ENCODE peak calls at places on chromosomes 11 and 22, in six cellular contexts. One of them, this sample, is unnamed.

GRCh38 chr22:20490183-20490940 is 5.2 kb downstream of the KLHL22 start:
- DNase-seq in omental fat pad: no peak
- DNase-seq in mucosa of descending colon: no peak
- DNase-seq in HFF-Myc: no peak
- DNase-seq in HCT116: no peak
- DNase-seq in CD14-positive monocyte: no peak
- DNase-seq in this sample: no peak

GRCh38 chr11:93279911-93280347 is 50.6 kb upstream of the DEUP1 start:
- DNase-seq in CD14-positive monocyte: no peak
- DNase-seq in HCT116: no peak
- DNase-seq in omental fat pad: no peak
- DNase-seq in HFF-Myc: no peak
- DNase-seq in mucosa of descending colon: no peak
- DNase-seq in this sample: no peak

GRCh38 chr11:84408946-84409411 is 1122.8 kb upstream of the CCDC90B start:
- DNase-seq in CD14-positive monocyte: no peak
- DNase-seq in omental fat pad: no peak
- DNase-seq in HFF-Myc: no peak
- DNase-seq in HCT116: no peak
- DNase-seq in mucosa of descending colon: no peak
- DNase-seq in this sample: no peak

GRCh38 chr22:28915969-28916368 is 32.6 kb downstream of the ZNRF3 start:
- DNase-seq in HCT116: no peak
- DNase-seq in mucosa of descending colon: no peak
- DNase-seq in HFF-Myc: no peak
- DNase-seq in CD14-positive monocyte: no peak
- DNase-seq in omental fat pad: no peak
- DNase-seq in this sample: no peak

GRCh38 chr22:25829808-25830777 is 88.1 kb downstream of the MYO18B start:
- DNase-seq in omental fat pad: no peak
- DNase-seq in HFF-Myc: no peak
- DNase-seq in HCT116: no peak
- DNase-seq in mucosa of descending colon: no peak
- DNase-seq in CD14-positive monocyte: no peak
- DNase-seq in this sample: no peak

GRCh38 chr11:125315088-125315740 is 150.7 kb downstream of the PKNOX2 start:
- DNase-seq in HFF-Myc: no peak
- DNase-seq in omental fat pad: no peak
- DNase-seq in CD14-positive monocyte: no peak
- DNase-seq in HCT116: no peak
- DNase-seq in mucosa of descending colon: no peak
- DNase-seq in this sample: no peak

GRCh38 chr11:79269923-79270322 is 170.9 kb downstream of the TENM4 start:
- DNase-seq in mucosa of descending colon: no peak
- DNase-seq in CD14-positive monocyte: no peak
- DNase-seq in HFF-Myc: no peak
- DNase-seq in omental fat pad: no peak
- DNase-seq in HCT116: no peak
- DNase-seq in this sample: no peak

GRCh38 chr11:6298605-6299004 is 21.7 kb downstream of the CAVIN3 start:
- DNase-seq in CD14-positive monocyte: peak; percentile 53
- DNase-seq in mucosa of descending colon: no peak
- DNase-seq in HCT116: peak; percentile 51
- DNase-seq in HFF-Myc: no peak
- DNase-seq in omental fat pad: no peak
- DNase-seq in this sample: no peak

GRCh38 chr22:37222440-37222971 is 10.2 kb upstream of the SSTR3 start:
- DNase-seq in omental fat pad: no peak
- DNase-seq in HCT116: no peak
- DNase-seq in CD14-positive monocyte: no peak
- DNase-seq in HFF-Myc: no peak
- DNase-seq in mucosa of descending colon: peak; percentile 71
- DNase-seq in this sample: no peak

GRCh38 chr11:115924744-115925567 is 420.7 kb upstream of the CADM1 start:
- DNase-seq in HCT116: no peak
- DNase-seq in omental fat pad: no peak
- DNase-seq in HFF-Myc: no peak
- DNase-seq in mucosa of descending colon: no peak
- DNase-seq in CD14-positive monocyte: no peak
- DNase-seq in this sample: no peak

GRCh38 chr22:23896523-23897186 is 2.5 kb downstream of the MIF start:
- DNase-seq in HCT116: no peak
- DNase-seq in omental fat pad: no peak
- DNase-seq in mucosa of descending colon: no peak
- DNase-seq in HFF-Myc: no peak
- DNase-seq in CD14-positive monocyte: no peak
- DNase-seq in this sample: no peak

GRCh38 chr22:37304595-37305343 is 22.5 kb downstream of the CYTH4 start:
- DNase-seq in CD14-positive monocyte: no peak
- DNase-seq in HFF-Myc: no peak
- DNase-seq in HCT116: no peak
- DNase-seq in mucosa of descending colon: no peak
- DNase-seq in omental fat pad: no peak
- DNase-seq in this sample: no peak

GRCh38 chr11:47797633-47798032 is 30.5 kb upstream of the FNBP4 start:
- DNase-seq in HFF-Myc: peak; percentile 9
- DNase-seq in omental fat pad: no peak
- DNase-seq in CD14-positive monocyte: no peak
- DNase-seq in mucosa of descending colon: no peak
- DNase-seq in HCT116: no peak
- DNase-seq in this sample: no peak

GRCh38 chr22:17366830-17367229 is 2.4 kb upstream of the CECR2 start:
- DNase-seq in omental fat pad: no peak
- DNase-seq in HFF-Myc: no peak
- DNase-seq in HCT116: peak; percentile 18
- DNase-seq in mucosa of descending colon: no peak
- DNase-seq in CD14-positive monocyte: no peak
- DNase-seq in this sample: no peak

GRCh38 chr11:64875369-64876225 is 2.8 kb downstream of the EHD1 start:
- DNase-seq in HFF-Myc: no peak
- DNase-seq in omental fat pad: no peak
- DNase-seq in mucosa of descending colon: no peak
- DNase-seq in HCT116: no peak
- DNase-seq in CD14-positive monocyte: no peak
- DNase-seq in this sample: no peak

GRCh38 chr11:1193326-1194230 is 29.3 kb upstream of the MUC5B start:
- DNase-seq in omental fat pad: no peak
- DNase-seq in mucosa of descending colon: peak; percentile 48
- DNase-seq in CD14-positive monocyte: peak; percentile 33
- DNase-seq in HFF-Myc: no peak
- DNase-seq in HCT116: no peak
- DNase-seq in this sample: no peak

GRCh38 chr11:47641585-47642098 is 717 bp downstream of the MTCH2 start:
- DNase-seq in HCT116: no peak
- DNase-seq in mucosa of descending colon: no peak
- DNase-seq in omental fat pad: no peak
- DNase-seq in HFF-Myc: no peak
- DNase-seq in CD14-positive monocyte: no peak
- DNase-seq in this sample: peak; percentile 42

GRCh38 chr11:65781152-65781961 is 581 bp upstream of the AP5B1 start:
- DNase-seq in HCT116: no peak
- DNase-seq in HFF-Myc: no peak
- DNase-seq in mucosa of descending colon: peak; percentile 65
- DNase-seq in omental fat pad: no peak
- DNase-seq in CD14-positive monocyte: peak; percentile 41
- DNase-seq in this sample: no peak

GRCh38 chr11:91394073-91394717 is 830.4 kb upstream of the FAT3 start:
- DNase-seq in HCT116: no peak
- DNase-seq in omental fat pad: no peak
- DNase-seq in CD14-positive monocyte: no peak
- DNase-seq in mucosa of descending colon: no peak
- DNase-seq in HFF-Myc: no peak
- DNase-seq in this sample: no peak

GRCh38 chr22:20437253-20438065 is at the start of gene SCARF2:
- DNase-seq in HFF-Myc: no peak
- DNase-seq in CD14-positive monocyte: no peak
- DNase-seq in mucosa of descending colon: peak; percentile 49
- DNase-seq in omental fat pad: no peak
- DNase-seq in HCT116: no peak
- DNase-seq in this sample: no peak

GRCh38 chr11:99148352-99148751 is 127.6 kb downstream of the CNTN5 start:
- DNase-seq in CD14-positive monocyte: no peak
- DNase-seq in HFF-Myc: no peak
- DNase-seq in omental fat pad: no peak
- DNase-seq in mucosa of descending colon: no peak
- DNase-seq in HCT116: no peak
- DNase-seq in this sample: no peak

DNA sequence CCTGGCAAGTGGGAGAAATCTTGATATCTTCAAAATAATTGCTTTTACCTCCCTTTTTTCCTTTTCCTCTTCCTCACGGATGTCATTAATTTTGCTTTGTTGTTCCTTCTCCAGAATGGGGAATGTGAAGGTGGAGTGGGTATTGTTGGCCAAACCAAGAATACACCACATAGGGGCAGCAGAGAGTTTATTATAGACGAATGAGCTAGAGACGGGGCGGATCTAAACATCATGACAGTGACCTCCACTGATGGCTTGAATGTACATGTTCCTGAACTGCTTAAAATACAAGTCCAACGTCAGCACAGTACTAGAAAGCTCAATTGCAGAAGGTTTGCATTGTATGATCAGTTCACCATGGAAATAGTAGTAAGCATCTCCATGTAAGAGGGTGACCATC is 122.3 kb upstream of the SNX19 start:
- DNase-seq in CD14-positive monocyte: no peak
- DNase-seq in HCT116: no peak
- DNase-seq in mucosa of descending colon: no peak
- DNase-seq in HFF-Myc: peak; percentile 10
- DNase-seq in omental fat pad: no peak
- DNase-seq in this sample: no peak
- TF ChIP-seq CTCF in CD14-positive monocyte: no peak
- TF ChIP-seq CTCF in HCT116: peak; percentile 18
- TF ChIP-seq CTCF in mucosa of descending colon: no peak
- TF ChIP-seq CTCF in HFF-Myc: peak; percentile 27
- TF ChIP-seq CTCF in omental fat pad: no peak
- TF ChIP-seq CTCF in this sample: no peak

DNA sequence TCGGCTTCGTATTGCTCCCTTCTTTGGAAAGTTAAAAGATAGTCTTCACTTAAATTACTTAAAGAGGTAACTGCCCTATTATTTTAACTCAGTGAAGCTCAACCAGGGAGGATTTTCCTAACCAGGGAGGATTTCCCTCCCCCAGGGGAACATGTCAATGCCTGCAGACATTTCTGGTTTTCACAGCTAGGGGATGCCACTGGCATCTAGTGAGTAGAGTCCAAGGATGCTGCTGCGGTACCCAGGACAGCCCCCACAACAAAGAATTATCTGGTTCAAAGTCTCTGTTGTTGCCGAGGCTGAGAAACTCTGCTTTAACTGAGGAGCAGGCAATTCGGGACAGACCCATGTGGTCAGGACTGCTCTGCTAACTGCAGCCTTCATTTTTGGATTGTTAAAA is 82.2 kb downstream of the DEPDC5 start:
- DNase-seq in CD14-positive monocyte: no peak
- DNase-seq in HFF-Myc: no peak
- DNase-seq in omental fat pad: no peak
- DNase-seq in mucosa of descending colon: no peak
- DNase-seq in HCT116: no peak
- DNase-seq in this sample: no peak
- TF ChIP-seq CTCF in CD14-positive monocyte: no peak
- TF ChIP-seq CTCF in HFF-Myc: no peak
- TF ChIP-seq CTCF in omental fat pad: no peak
- TF ChIP-seq CTCF in mucosa of descending colon: no peak
- TF ChIP-seq CTCF in HCT116: no peak
- TF ChIP-seq CTCF in this sample: no peak

GRCh38 chr11:119055901-119056300 is 1.1 kb downstream of the HYOU1 start:
- DNase-seq in HCT116: peak; percentile 42
- DNase-seq in omental fat pad: no peak
- DNase-seq in CD14-positive monocyte: no peak
- DNase-seq in HFF-Myc: no peak
- DNase-seq in mucosa of descending colon: no peak
- DNase-seq in this sample: no peak
- TF ChIP-seq CTCF in HCT116: peak; percentile 26
- TF ChIP-seq CTCF in omental fat pad: no peak
- TF ChIP-seq CTCF in CD14-positive monocyte: no peak
- TF ChIP-seq CTCF in HFF-Myc: peak; percentile 29
- TF ChIP-seq CTCF in mucosa of descending colon: no peak
- TF ChIP-seq CTCF in this sample: no peak

GRCh38 chr11:33525789-33526188 is 174.8 kb downstream of the C11orf91 start:
- DNase-seq in CD14-positive monocyte: no peak
- DNase-seq in omental fat pad: no peak
- DNase-seq in HCT116: no peak
- DNase-seq in HFF-Myc: no peak
- DNase-seq in mucosa of descending colon: no peak
- DNase-seq in this sample: no peak
- TF ChIP-seq CTCF in CD14-positive monocyte: no peak
- TF ChIP-seq CTCF in omental fat pad: no peak
- TF ChIP-seq CTCF in HCT116: no peak
- TF ChIP-seq CTCF in HFF-Myc: no peak
- TF ChIP-seq CTCF in mucosa of descending colon: no peak
- TF ChIP-seq CTCF in this sample: no peak

GRCh38 chr11:126497581-126498109 is 142.2 kb downstream of the ST3GAL4 start:
- DNase-seq in HCT116: no peak
- DNase-seq in CD14-positive monocyte: peak; percentile 3
- DNase-seq in omental fat pad: no peak
- DNase-seq in mucosa of descending colon: no peak
- DNase-seq in HFF-Myc: no peak
- DNase-seq in this sample: no peak
- TF ChIP-seq CTCF in HCT116: no peak
- TF ChIP-seq CTCF in CD14-positive monocyte: no peak
- TF ChIP-seq CTCF in omental fat pad: no peak
- TF ChIP-seq CTCF in mucosa of descending colon: no peak
- TF ChIP-seq CTCF in HFF-Myc: no peak
- TF ChIP-seq CTCF in this sample: no peak

GRCh38 chr22:31263896-31264295 is 28.4 kb downstream of the PIK3IP1 start:
- DNase-seq in mucosa of descending colon: no peak
- DNase-seq in CD14-positive monocyte: no peak
- DNase-seq in HCT116: no peak
- DNase-seq in HFF-Myc: no peak
- DNase-seq in omental fat pad: no peak
- DNase-seq in this sample: no peak

GRCh38 chr22:31260474-31260856 is 31.8 kb downstream of the PIK3IP1 start:
- DNase-seq in mucosa of descending colon: no peak
- DNase-seq in HFF-Myc: no peak
- DNase-seq in HCT116: no peak
- DNase-seq in CD14-positive monocyte: no peak
- DNase-seq in omental fat pad: no peak
- DNase-seq in this sample: no peak

GRCh38 chr22:31259798-31260473 is 32.4 kb downstream of the PIK3IP1 start:
- DNase-seq in mucosa of descending colon: no peak
- DNase-seq in CD14-positive monocyte: no peak
- DNase-seq in HCT116: no peak
- DNase-seq in omental fat pad: no peak
- DNase-seq in HFF-Myc: no peak
- DNase-seq in this sample: no peak

GRCh38 chr22:31268281-31268680 is 24.0 kb downstream of the PIK3IP1 start:
- DNase-seq in mucosa of descending colon: no peak
- DNase-seq in HFF-Myc: no peak
- DNase-seq in CD14-positive monocyte: no peak
- DNase-seq in omental fat pad: no peak
- DNase-seq in HCT116: no peak
- DNase-seq in this sample: no peak

GRCh38 chr22:31262369-31263133 is 29.7 kb downstream of the PIK3IP1 start:
- DNase-seq in CD14-positive monocyte: no peak
- DNase-seq in mucosa of descending colon: no peak
- DNase-seq in HFF-Myc: no peak
- DNase-seq in HCT116: no peak
- DNase-seq in omental fat pad: no peak
- DNase-seq in this sample: no peak
- TF ChIP-seq CTCF in CD14-positive monocyte: no peak
- TF ChIP-seq CTCF in mucosa of descending colon: no peak
- TF ChIP-seq CTCF in HFF-Myc: no peak
- TF ChIP-seq CTCF in HCT116: no peak
- TF ChIP-seq CTCF in omental fat pad: no peak
- TF ChIP-seq CTCF in this sample: no peak